ENCODE peak calls at places on chromosomes 11 and 22, in four cellular contexts. R is central memory CD4-positive, alpha-beta T cell; Z is activated CD8-positive, alpha-beta memory T cell treated with anti-CD3 and anti-CD28 coated beads, Interleukin-2, amount 10 ng/mL, durations not matched to agents 7 days and 5 days; I is kidney epithelial cell. G is an unnamed sample.

GRCh38 chr22:31800065-31800464 is 46.2 kb downstream of the DEPDC5 start:
- DNase-seq in I (peak), Z (no peak), R (no peak), G (peak)

GRCh38 chr11:66419825-66420224 is 1.0 kb upstream of the NPAS4 start:
- DNase-seq in R (no peak), I (no peak), Z (no peak), G (no peak)

GRCh38 chr11:131737357-131737756 is 366.9 kb downstream of the NTM start:
- DNase-seq in R (no peak), Z (no peak), I (no peak), G (no peak)

GRCh38 chr11:3052109-3052479 is 5.1 kb downstream of the CARS1 start:
- DNase-seq in R (no peak), I (no peak), Z (no peak), G (no peak)

GRCh38 chr11:90717522-90717921 is 494.7 kb upstream of the CHORDC1 start:
- DNase-seq in I (no peak), R (no peak), Z (no peak), G (no peak)

GRCh38 chr11:100397401-100397800 is 289.7 kb upstream of the ARHGAP42 start:
- DNase-seq in R (no peak), Z (no peak), I (no peak), G (no peak)

GRCh38 chr11:72353861-72354260 is 80.5 kb downstream of the CLPB start:
- DNase-seq in R (no peak), Z (no peak), I (no peak), G (no peak)

GRCh38 chr11:132942611-132943324 is 589.5 kb downstream of the OPCML start:
- DNase-seq in Z (no peak), I (no peak), R (no peak), G (no peak)

GRCh38 chr11:103907548-103908455 is 128.6 kb upstream of the DDI1 start:
- DNase-seq in R (no peak), I (no peak), Z (no peak), G (no peak)

GRCh38 chr11:122850076-122850631 is 11.9 kb downstream of the CRTAM start:
- DNase-seq in R (no peak), I (peak), Z (peak), G (no peak)

GRCh38 chr11:75768909-75769771 is 562 bp downstream of the DGAT2 start:
- DNase-seq in I (no peak), Z (no peak), R (no peak), G (no peak)

GRCh38 chr11:1559103-1559951 is 12.7 kb downstream of the DUSP8 start:
- DNase-seq in R (no peak), Z (no peak), I (peak), G (no peak)

GRCh38 chr11:33634291-33634834 is 66.3 kb downstream of the C11orf91 start:
- DNase-seq in Z (no peak), R (no peak), I (peak), G (no peak)

GRCh38 chr22:40955516-40955915 is 4.3 kb downstream of the RBX1 start:
- DNase-seq in R (no peak), I (no peak), Z (no peak), G (peak)

GRCh38 chr11:68271781-68272608 is at the start of gene C11orf24:
- DNase-seq in I (peak), Z (peak), R (peak), G (peak)

GRCh38 chr11:17273668-17274321 is 2.7 kb upstream of the NUCB2 start:
- DNase-seq in Z (no peak), I (no peak), R (no peak), G (no peak)

GRCh38 chr11:37724305-37724704 is 1126.3 kb upstream of the RAG2 start:
- DNase-seq in R (no peak), I (no peak), Z (no peak), G (no peak)

GRCh38 chr22:35685731-35686130 is 31.9 kb upstream of the APOL5 start:
- DNase-seq in I (no peak), Z (no peak), R (no peak), G (no peak)

GRCh38 chr22:37533995-37534394 is 14.8 kb upstream of the CARD10 start:
- DNase-seq in R (no peak), Z (no peak), I (peak), G (peak)

GRCh38 chr11:34798985-34799384 is 117.2 kb downstream of the APIP start:
- DNase-seq in I (no peak), R (no peak), Z (no peak), G (no peak)